ENCODE peak calls at places on chromosomes 1 and 21, in nine cellular contexts. One of them, this sample, is unnamed.

GRCh38 chr1:24984800-24985552 is 54.9 kb upstream of the RUNX3 start:
- DNase-seq in SK-N-SH: no peak
- DNase-seq in transverse colon: no peak
- DNase-seq in thyroid gland: no peak
- DNase-seq in mesenchymal stem cell: no peak
- DNase-seq in stomach: no peak
- DNase-seq in OCI-LY7: no peak
- DNase-seq in psoas muscle: no peak
- DNase-seq in lung: no peak
- DNase-seq in this sample: no peak

GRCh38 chr1:17016317-17016661 is 4.6 kb upstream of the ATP13A2 start:
- DNase-seq in SK-N-SH: no peak
- DNase-seq in OCI-LY7: no peak
- DNase-seq in mesenchymal stem cell: peak; percentile 39
- DNase-seq in thyroid gland: no peak
- DNase-seq in stomach: no peak
- DNase-seq in lung: no peak
- DNase-seq in transverse colon: no peak
- DNase-seq in psoas muscle: no peak
- DNase-seq in this sample: no peak

GRCh38 chr1:219518168-219518905 is 94.6 kb downstream of the ZC3H11B start:
- DNase-seq in stomach: no peak
- DNase-seq in thyroid gland: no peak
- DNase-seq in mesenchymal stem cell: peak; percentile 42
- DNase-seq in lung: no peak
- DNase-seq in OCI-LY7: no peak
- DNase-seq in transverse colon: no peak
- DNase-seq in psoas muscle: no peak
- DNase-seq in SK-N-SH: peak; percentile 29
- DNase-seq in this sample: no peak

GRCh38 chr21:31459457-31459856 is 115.4 kb upstream of the TIAM1 start:
- DNase-seq in SK-N-SH: peak; percentile 20
- DNase-seq in stomach: no peak
- DNase-seq in thyroid gland: no peak
- DNase-seq in transverse colon: no peak
- DNase-seq in psoas muscle: no peak
- DNase-seq in lung: no peak
- DNase-seq in mesenchymal stem cell: peak; percentile 3
- DNase-seq in OCI-LY7: no peak
- DNase-seq in this sample: no peak

GRCh38 chr1:35049116-35049515 is 17.4 kb upstream of the ZMYM6 start:
- DNase-seq in OCI-LY7: no peak
- DNase-seq in thyroid gland: no peak
- DNase-seq in mesenchymal stem cell: peak; percentile 32
- DNase-seq in psoas muscle: no peak
- DNase-seq in stomach: no peak
- DNase-seq in lung: no peak
- DNase-seq in transverse colon: no peak
- DNase-seq in SK-N-SH: no peak
- DNase-seq in this sample: no peak

GRCh38 chr1:241411056-241411775 is 54.2 kb upstream of the RGS7 start:
- DNase-seq in stomach: peak; percentile 53
- DNase-seq in lung: no peak
- DNase-seq in psoas muscle: no peak
- DNase-seq in thyroid gland: no peak
- DNase-seq in SK-N-SH: no peak
- DNase-seq in mesenchymal stem cell: no peak
- DNase-seq in OCI-LY7: no peak
- DNase-seq in transverse colon: no peak
- DNase-seq in this sample: no peak

GRCh38 chr1:87723193-87723592 is 394.5 kb downstream of the LMO4 start:
- DNase-seq in thyroid gland: no peak
- DNase-seq in lung: no peak
- DNase-seq in psoas muscle: no peak
- DNase-seq in mesenchymal stem cell: no peak
- DNase-seq in transverse colon: no peak
- DNase-seq in stomach: no peak
- DNase-seq in OCI-LY7: no peak
- DNase-seq in SK-N-SH: no peak
- DNase-seq in this sample: no peak

GRCh38 chr1:48858200-48858599 is 81.5 kb upstream of the BEND5 start:
- DNase-seq in mesenchymal stem cell: no peak
- DNase-seq in SK-N-SH: no peak
- DNase-seq in psoas muscle: no peak
- DNase-seq in transverse colon: no peak
- DNase-seq in OCI-LY7: no peak
- DNase-seq in stomach: no peak
- DNase-seq in thyroid gland: no peak
- DNase-seq in lung: no peak
- DNase-seq in this sample: no peak

GRCh38 chr21:42986125-42986783 is 11.9 kb downstream of the PKNOX1 start:
- DNase-seq in OCI-LY7: no peak
- DNase-seq in stomach: no peak
- DNase-seq in thyroid gland: no peak
- DNase-seq in SK-N-SH: no peak
- DNase-seq in mesenchymal stem cell: peak; percentile 38
- DNase-seq in transverse colon: no peak
- DNase-seq in psoas muscle: no peak
- DNase-seq in lung: no peak
- DNase-seq in this sample: no peak

GRCh38 chr1:179166663-179167417 is 62.6 kb downstream of the ABL2 start:
- DNase-seq in SK-N-SH: peak; percentile 15
- DNase-seq in stomach: no peak
- DNase-seq in thyroid gland: no peak
- DNase-seq in psoas muscle: no peak
- DNase-seq in OCI-LY7: no peak
- DNase-seq in lung: no peak
- DNase-seq in mesenchymal stem cell: no peak
- DNase-seq in transverse colon: no peak
- DNase-seq in this sample: no peak

GRCh38 chr1:66526991-66527390 is 7.0 kb upstream of the SGIP1 start:
- DNase-seq in lung: no peak
- DNase-seq in transverse colon: no peak
- DNase-seq in mesenchymal stem cell: no peak
- DNase-seq in stomach: no peak
- DNase-seq in SK-N-SH: no peak
- DNase-seq in psoas muscle: no peak
- DNase-seq in thyroid gland: no peak
- DNase-seq in OCI-LY7: no peak
- DNase-seq in this sample: no peak

GRCh38 chr1:97384294-97384952 is 536.4 kb downstream of the DPYD start:
- DNase-seq in thyroid gland: no peak
- DNase-seq in lung: no peak
- DNase-seq in SK-N-SH: no peak
- DNase-seq in OCI-LY7: no peak
- DNase-seq in transverse colon: no peak
- DNase-seq in mesenchymal stem cell: peak; percentile 46
- DNase-seq in stomach: no peak
- DNase-seq in psoas muscle: no peak
- DNase-seq in this sample: no peak

GRCh38 chr1:21152423-21153100 is 24.1 kb downstream of the EIF4G3 start:
- DNase-seq in thyroid gland: peak; percentile 39
- DNase-seq in SK-N-SH: no peak
- DNase-seq in mesenchymal stem cell: no peak
- DNase-seq in psoas muscle: peak; percentile 20
- DNase-seq in transverse colon: no peak
- DNase-seq in OCI-LY7: no peak
- DNase-seq in lung: no peak
- DNase-seq in stomach: no peak
- DNase-seq in this sample: no peak

GRCh38 chr1:155175281-155175926 is 1.8 kb downstream of the TRIM46 start:
- DNase-seq in transverse colon: peak; percentile 11
- DNase-seq in mesenchymal stem cell: no peak
- DNase-seq in psoas muscle: no peak
- DNase-seq in lung: no peak
- DNase-seq in thyroid gland: no peak
- DNase-seq in stomach: peak; percentile 24
- DNase-seq in SK-N-SH: no peak
- DNase-seq in OCI-LY7: no peak
- DNase-seq in this sample: no peak

GRCh38 chr1:20587639-20588017 is 1.3 kb upstream of the CDA start:
- DNase-seq in psoas muscle: no peak
- DNase-seq in lung: no peak
- DNase-seq in OCI-LY7: no peak
- DNase-seq in SK-N-SH: no peak
- DNase-seq in thyroid gland: peak; percentile 2
- DNase-seq in mesenchymal stem cell: peak; percentile 46
- DNase-seq in stomach: no peak
- DNase-seq in transverse colon: peak; percentile 28
- DNase-seq in this sample: peak; percentile 82

GRCh38 chr1:76209238-76209637 is 134.7 kb downstream of the ST6GALNAC3 start:
- DNase-seq in SK-N-SH: no peak
- DNase-seq in transverse colon: no peak
- DNase-seq in lung: no peak
- DNase-seq in stomach: no peak
- DNase-seq in OCI-LY7: no peak
- DNase-seq in mesenchymal stem cell: no peak
- DNase-seq in psoas muscle: no peak
- DNase-seq in thyroid gland: no peak
- DNase-seq in this sample: no peak

GRCh38 chr1:76209648-76210047 is 135.1 kb downstream of the ST6GALNAC3 start:
- DNase-seq in thyroid gland: no peak
- DNase-seq in lung: no peak
- DNase-seq in mesenchymal stem cell: no peak
- DNase-seq in stomach: no peak
- DNase-seq in OCI-LY7: no peak
- DNase-seq in psoas muscle: no peak
- DNase-seq in SK-N-SH: no peak
- DNase-seq in transverse colon: no peak
- DNase-seq in this sample: no peak

GRCh38 chr1:76210130-76210529 is 135.6 kb downstream of the ST6GALNAC3 start:
- DNase-seq in SK-N-SH: no peak
- DNase-seq in transverse colon: no peak
- DNase-seq in psoas muscle: no peak
- DNase-seq in OCI-LY7: peak; percentile 39
- DNase-seq in mesenchymal stem cell: no peak
- DNase-seq in thyroid gland: no peak
- DNase-seq in stomach: no peak
- DNase-seq in lung: no peak
- DNase-seq in this sample: no peak
- H3K9me3 ChIP-seq in SK-N-SH: no peaks in the 10 kb centered on the region
- H3K9me3 ChIP-seq in transverse colon: no peaks in the 10 kb centered on the region
- H3K9me3 ChIP-seq in psoas muscle: no peaks in the 10 kb centered on the region
- H3K9me3 ChIP-seq in OCI-LY7: no peaks in the 10 kb centered on the region
- H3K9me3 ChIP-seq in mesenchymal stem cell: no peaks in the 10 kb centered on the region
- H3K9me3 ChIP-seq in thyroid gland: no peaks in the 10 kb centered on the region
- H3K9me3 ChIP-seq in stomach: no peaks in the 10 kb centered on the region
- H3K9me3 ChIP-seq in lung: no peaks in the 10 kb centered on the region
- H3K9me3 ChIP-seq in this sample: no peaks in the 10 kb centered on the region

DNA sequence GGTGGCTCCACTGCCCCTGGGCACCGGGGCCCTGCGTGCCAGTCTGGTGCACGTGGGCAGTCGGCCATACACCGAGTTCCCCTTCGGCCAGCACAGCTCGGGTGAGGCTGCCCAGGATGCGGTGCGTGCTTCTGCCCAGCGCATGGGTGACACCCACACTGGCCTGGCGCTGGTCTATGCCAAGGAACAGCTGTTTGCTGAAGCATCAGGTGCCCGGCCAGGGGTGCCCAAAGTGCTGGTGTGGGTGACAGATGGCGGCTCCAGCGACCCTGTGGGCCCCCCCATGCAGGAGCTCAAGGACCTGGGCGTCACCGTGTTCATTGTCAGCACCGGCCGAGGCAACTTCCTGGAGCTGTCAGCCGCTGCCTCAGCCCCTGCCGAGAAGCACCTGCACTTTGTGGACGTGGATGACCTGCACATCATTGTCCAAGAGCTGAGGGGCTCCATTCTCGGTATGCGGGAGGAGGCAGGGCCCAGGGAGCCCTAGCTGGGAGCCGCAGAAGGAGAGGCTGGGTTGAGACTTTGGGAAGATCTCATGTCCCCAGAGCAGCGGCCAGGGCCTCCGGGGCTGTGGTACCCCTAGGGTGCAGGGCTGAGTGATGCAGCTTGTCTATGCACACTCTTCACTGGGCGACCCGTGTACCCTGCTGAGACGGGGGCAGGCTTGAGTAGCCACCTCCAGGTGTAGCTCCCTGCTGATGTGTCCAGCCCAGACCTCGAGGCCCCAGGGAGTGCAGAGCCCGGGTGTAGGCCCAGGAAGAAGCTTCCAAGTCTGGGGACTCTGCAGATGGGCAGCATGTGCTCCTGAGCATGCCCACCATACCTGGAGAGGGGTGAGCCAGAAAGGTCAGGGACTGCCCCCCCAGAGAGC is 1.8 kb downstream of the VWA1 start:
- DNase-seq in SK-N-SH: peak; percentile 34
- DNase-seq in psoas muscle: no peak
- DNase-seq in stomach: no peak
- DNase-seq in lung: no peak
- DNase-seq in OCI-LY7: no peak
- DNase-seq in transverse colon: no peak
- DNase-seq in thyroid gland: no peak
- DNase-seq in mesenchymal stem cell: no peak
- DNase-seq in this sample: no peak
- H3K4me1 ChIP-seq in SK-N-SH: no peaks in the 10 kb centered on the region
- H3K4me1 ChIP-seq in psoas muscle: peaks cover 19% of the 10 kb centered on the region
- H3K4me1 ChIP-seq in stomach: peaks cover 83% of the 10 kb centered on the region
- H3K4me1 ChIP-seq in lung: peaks cover 41% of the 10 kb centered on the region
- H3K4me1 ChIP-seq in OCI-LY7: no peaks in the 10 kb centered on the region
- H3K4me1 ChIP-seq in transverse colon: peaks cover 70% of the 10 kb centered on the region
- H3K4me1 ChIP-seq in thyroid gland: peaks cover 49% of the 10 kb centered on the region
- H3K4me1 ChIP-seq in mesenchymal stem cell: peaks cover 83% of the 10 kb centered on the region
- H3K4me1 ChIP-seq in this sample: peaks cover 62% of the 10 kb centered on the region

GRCh38 chr21:24220466-24220865 is 1386.8 kb downstream of the MRPL39 start:
- DNase-seq in lung: no peak
- DNase-seq in mesenchymal stem cell: no peak
- DNase-seq in OCI-LY7: no peak
- DNase-seq in thyroid gland: no peak
- DNase-seq in SK-N-SH: no peak
- DNase-seq in psoas muscle: no peak
- DNase-seq in transverse colon: no peak
- DNase-seq in stomach: no peak
- DNase-seq in this sample: no peak

GRCh38 chr21:24217141-24217540 is 1390.1 kb downstream of the MRPL39 start:
- DNase-seq in thyroid gland: no peak
- DNase-seq in stomach: no peak
- DNase-seq in mesenchymal stem cell: no peak
- DNase-seq in lung: no peak
- DNase-seq in OCI-LY7: no peak
- DNase-seq in SK-N-SH: no peak
- DNase-seq in transverse colon: no peak
- DNase-seq in psoas muscle: no peak
- DNase-seq in this sample: no peak
- H3K9me3 ChIP-seq in thyroid gland: no peaks in the 10 kb centered on the region
- H3K9me3 ChIP-seq in stomach: no peaks in the 10 kb centered on the region
- H3K9me3 ChIP-seq in mesenchymal stem cell: no peaks in the 10 kb centered on the region
- H3K9me3 ChIP-seq in lung: no peaks in the 10 kb centered on the region
- H3K9me3 ChIP-seq in OCI-LY7: peaks cover 12% of the 10 kb centered on the region
- H3K9me3 ChIP-seq in SK-N-SH: no peaks in the 10 kb centered on the region
- H3K9me3 ChIP-seq in transverse colon: no peaks in the 10 kb centered on the region
- H3K9me3 ChIP-seq in psoas muscle: no peaks in the 10 kb centered on the region
- H3K9me3 ChIP-seq in this sample: no peaks in the 10 kb centered on the region

DNA sequence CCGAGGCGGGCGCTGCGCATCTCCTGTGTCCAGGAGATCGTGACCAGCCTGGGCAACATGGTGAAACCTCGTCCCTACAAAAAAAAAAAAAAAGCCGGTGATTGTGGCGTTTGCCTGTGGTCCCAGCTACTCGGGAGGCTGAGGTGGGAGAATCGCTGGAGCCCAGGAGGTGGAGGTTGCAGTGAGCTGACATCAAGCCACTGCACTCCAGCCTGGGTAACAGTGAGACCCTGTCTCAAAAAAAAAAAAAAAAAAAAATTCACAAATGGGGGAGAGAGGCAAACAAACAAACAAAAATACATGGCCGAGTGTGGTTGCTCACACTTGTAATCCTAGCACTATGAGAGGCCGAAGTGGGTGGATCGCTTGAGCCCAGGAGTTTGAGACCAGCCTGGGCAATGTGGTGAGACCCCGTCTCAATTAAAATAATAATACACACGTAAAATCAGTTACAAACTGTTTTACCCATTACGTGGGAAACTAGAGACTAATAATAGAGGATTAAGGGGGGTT is 758 bp downstream of the TATDN3 start:
- DNase-seq in OCI-LY7: peak; percentile 31
- DNase-seq in stomach: no peak
- DNase-seq in mesenchymal stem cell: no peak
- DNase-seq in psoas muscle: no peak
- DNase-seq in transverse colon: no peak
- DNase-seq in thyroid gland: no peak
- DNase-seq in SK-N-SH: no peak
- DNase-seq in lung: no peak
- DNase-seq in this sample: no peak
- H3K4me1 ChIP-seq in OCI-LY7: peaks cover 62% of the 10 kb centered on the region
- H3K4me1 ChIP-seq in stomach: peaks cover 64% of the 10 kb centered on the region
- H3K4me1 ChIP-seq in mesenchymal stem cell: peaks cover 2% of the 10 kb centered on the region
- H3K4me1 ChIP-seq in psoas muscle: peaks cover 6% of the 10 kb centered on the region
- H3K4me1 ChIP-seq in transverse colon: peaks cover 31% of the 10 kb centered on the region
- H3K4me1 ChIP-seq in thyroid gland: peaks cover 20% of the 10 kb centered on the region
- H3K4me1 ChIP-seq in SK-N-SH: peaks cover 3% of the 10 kb centered on the region
- H3K4me1 ChIP-seq in lung: peaks cover 1% of the 10 kb centered on the region
- H3K4me1 ChIP-seq in this sample: peaks cover 27% of the 10 kb centered on the region

This sample was measured in right atrium auricular region.